ENCODE peak calls at places on chromosomes 12 and 14, in five cellular contexts. K is mesenchymal stem cell, G is H9, W is trophoblast cell, L is H1. X is an unnamed sample.

GRCh38 chr12:11716794-11717532 is 67.5 kb downstream of the ETV6 start:
- DNase-seq in K (peak), G (no peak), W (no peak), L (no peak), X (no peak)

GRCh38 chr14:68468437-68469207 is 324.2 kb downstream of the ZFP36L1 start:
- DNase-seq in K (peak), G (no peak), W (peak), L (no peak), X (no peak)

GRCh38 chr14:39138450-39138849 is 24.3 kb downstream of the GEMIN2 start:
- DNase-seq in K (no peak), G (no peak), W (no peak), L (no peak), X (no peak)

GRCh38 chr12:91990525-91990924 is 155.1 kb downstream of the BTG1 start:
- DNase-seq in K (no peak), G (no peak), W (no peak), L (no peak), X (no peak)

GRCh38 chr12:130026608-130027176 is 122.9 kb upstream of the TMEM132D start:
- DNase-seq in K (peak), G (peak), W (peak), L (no peak), X (no peak)

GRCh38 chr12:57236224-57236924 is 6.9 kb downstream of the SHMT2 start:
- DNase-seq in K (no peak), G (peak), W (no peak), L (no peak), X (no peak)

GRCh38 chr12:47636908-47637780 is 68.7 kb downstream of the RPAP3 start:
- DNase-seq in K (peak), G (peak), W (peak), L (peak), X (no peak)

GRCh38 chr14:104865631-104866441 is 768 bp downstream of the CEP170B start:
- DNase-seq in K (peak), G (peak), W (peak), L (no peak), X (no peak)

GRCh38 chr12:68675098-68675842 is 11.5 kb upstream of the NUP107 start:
- DNase-seq in K (peak), G (no peak), W (no peak), L (no peak), X (no peak)

GRCh38 chr14:67762051-67762450 is 54.3 kb downstream of the ZFYVE26 start:
- DNase-seq in K (no peak), G (no peak), W (no peak), L (no peak), X (no peak)

GRCh38 chr14:65069874-65070709 is 32.2 kb downstream of the MAX start:
- DNase-seq in K (no peak), G (no peak), W (peak), L (no peak), X (no peak)

GRCh38 chr12:80101126-80101525 is 1.8 kb downstream of the OTOGL start:
- DNase-seq in K (peak), G (no peak), W (no peak), L (no peak), X (no peak)

GRCh38 chr12:51763743-51764142 is 84.8 kb downstream of the FIGNL2 start:
- DNase-seq in K (no peak), G (no peak), W (no peak), L (no peak), X (no peak)

GRCh38 chr14:65472189-65472588 is 59.7 kb downstream of the FUT8 start:
- DNase-seq in K (no peak), G (peak), W (no peak), L (no peak), X (no peak)

GRCh38 chr14:99564903-99565259 is 39.1 kb downstream of the CCDC85C start:
- DNase-seq in K (no peak), G (no peak), W (no peak), L (no peak), X (no peak)

GRCh38 chr14:20553024-20553423 is 7.8 kb downstream of the RNASE9 start:
- DNase-seq in K (no peak), G (no peak), W (no peak), L (no peak), X (no peak)

GRCh38 chr14:20559461-20559904 is 1.4 kb downstream of the RNASE9 start:
- DNase-seq in K (no peak), G (no peak), W (no peak), L (peak), X (no peak)

GRCh38 chr14:20555845-20556244 is 5.0 kb downstream of the RNASE9 start:
- DNase-seq in K (no peak), G (no peak), W (no peak), L (no peak), X (no peak)

GRCh38 chr14:20557212-20557542 is 3.7 kb downstream of the RNASE9 start:
- DNase-seq in K (no peak), G (no peak), W (no peak), L (no peak), X (no peak)

DNA sequence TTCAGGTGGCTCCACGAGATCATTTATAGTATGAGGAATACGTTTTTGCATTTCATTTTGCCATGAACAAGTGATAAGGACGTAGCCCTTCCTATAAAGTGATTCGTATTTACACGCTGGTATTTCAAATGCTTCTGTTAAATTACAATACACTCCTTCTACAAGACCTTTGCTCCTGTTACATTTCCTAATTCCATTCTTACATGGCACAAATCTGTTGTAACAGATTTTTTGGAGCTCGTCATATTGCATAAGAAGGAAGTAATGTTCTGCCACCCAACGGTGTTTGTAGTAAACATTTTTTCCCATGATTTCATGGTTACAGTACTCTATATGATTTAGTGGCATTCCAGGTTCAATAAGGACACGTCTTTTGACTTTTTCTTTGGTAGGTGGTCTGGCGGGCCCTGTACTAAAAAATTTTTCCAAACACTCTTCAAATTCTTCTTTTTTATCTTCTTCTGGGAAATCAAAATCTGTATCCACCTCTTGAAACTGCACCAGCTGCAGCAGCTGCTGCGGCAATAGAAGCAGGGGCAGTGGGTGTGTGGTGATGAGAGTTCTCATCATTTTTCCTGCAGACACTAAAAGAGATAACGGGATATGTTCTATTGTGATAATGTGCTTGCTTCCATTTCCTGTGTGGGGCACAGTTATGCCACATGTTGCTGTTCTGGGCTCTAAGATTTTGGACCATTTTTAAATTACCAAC is 4.2 kb downstream of the RNASE9 start:
- DNase-seq in K (no peak), G (no peak), W (peak), L (no peak), X (no peak)
- H3K18ac ChIP-seq in K (no peak), G (no peak), W (no peak), L (no peak), X (no peak)

GRCh38 chr14:36817071-36817930 is 155.6 kb downstream of the PAX9 start:
- DNase-seq in K (no peak), G (no peak), W (no peak), L (no peak), X (no peak)
- H2BK12ac ChIP-seq in K (no peak), G (no peak), W (no peak), L (no peak), X (no peak)

DNA sequence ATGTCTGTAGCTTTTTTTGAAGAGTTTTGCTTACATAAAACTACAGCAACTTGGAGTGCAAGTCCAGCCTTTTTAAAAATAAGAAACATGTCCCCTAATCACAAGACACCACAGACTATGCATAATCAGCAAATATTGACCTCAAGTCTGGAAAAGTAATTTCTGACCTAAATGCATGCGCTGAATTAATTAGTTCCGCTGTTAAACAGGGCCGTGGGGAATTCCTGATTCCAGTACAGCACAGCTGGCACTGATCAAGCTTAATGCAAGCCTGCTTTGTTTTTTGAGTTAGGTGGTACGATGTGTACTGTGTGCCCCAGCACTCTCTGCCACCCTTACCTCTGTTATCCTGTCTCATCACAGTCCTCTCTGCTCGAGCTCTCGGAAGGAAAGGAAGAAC is 9.2 kb downstream of the MLH3 start:
- DNase-seq in K (peak), G (no peak), W (no peak), L (no peak), X (no peak)
- H3K18ac ChIP-seq in K (peak), G (no peak), W (no peak), L (no peak), X (no peak)

GRCh38 chr12:93456077-93456476 is 11.2 kb upstream of the MRPL42 start:
- DNase-seq in K (no peak), G (no peak), W (no peak), L (no peak), X (no peak)
- H2BK12ac ChIP-seq in K (no peak), G (no peak), W (no peak), L (no peak), X (no peak)

GRCh38 chr12:114685869-114686268 is 1.9 kb upstream of the TBX3 start:
- DNase-seq in K (no peak), G (peak), W (no peak), L (no peak), X (no peak)
- H3K18ac ChIP-seq in K (peak), G (no peak), W (peak), L (no peak), X (no peak)

GRCh38 chr12:9710584-9711375 is 22.1 kb downstream of the CLECL1 start:
- DNase-seq in K (no peak), G (no peak), W (peak), L (no peak), X (no peak)

GRCh38 chr12:9707864-9708808 is 24.8 kb downstream of the CLECL1 start:
- DNase-seq in K (peak), G (peak), W (peak), L (no peak), X (peak)

GRCh38 chr12:9707356-9707755 is 25.5 kb downstream of the CLECL1 start:
- DNase-seq in K (no peak), G (no peak), W (no peak), L (no peak), X (no peak)

GRCh38 chr12:9708853-9709252 is 24.0 kb downstream of the CLECL1 start:
- DNase-seq in K (no peak), G (no peak), W (no peak), L (no peak), X (no peak)

GRCh38 chr12:9711664-9712063 is 21.2 kb downstream of the CLECL1 start:
- DNase-seq in K (peak), G (no peak), W (peak), L (no peak), X (no peak)
- H2BK12ac ChIP-seq in K (no peak), G (no peak), W (no peak), L (no peak), X (no peak)

DNA sequence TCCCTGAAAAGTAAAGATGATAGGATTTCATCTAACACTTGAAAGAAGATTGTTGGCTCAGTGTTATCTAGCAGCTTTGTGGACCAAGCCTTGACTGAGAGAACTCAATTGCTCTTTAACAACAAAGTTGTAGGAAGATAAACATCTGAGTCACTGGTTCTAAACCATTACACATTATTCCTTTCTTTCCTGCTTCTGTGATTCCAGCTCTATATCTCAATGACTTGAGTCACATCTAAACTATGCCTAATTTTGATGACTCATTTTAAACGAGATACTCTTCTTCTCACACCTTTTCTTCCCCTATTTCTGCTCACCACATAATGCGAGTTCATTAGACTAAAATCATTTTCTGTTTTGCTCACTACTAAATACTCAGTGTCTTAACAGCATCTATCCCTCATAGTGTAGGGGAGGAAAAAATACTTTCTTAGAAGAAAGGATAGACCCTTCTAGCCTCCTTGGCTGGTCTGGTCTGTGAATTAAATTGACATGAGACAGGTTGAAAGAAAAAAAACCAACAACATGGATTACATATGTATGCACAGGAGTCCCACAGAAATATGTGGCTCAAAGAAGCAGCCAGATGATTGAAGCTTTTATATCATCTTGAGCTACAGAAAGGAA is 201.4 kb downstream of the C12orf50 start:
- DNase-seq in K (peak), G (no peak), W (peak), L (no peak), X (no peak)
- H3K18ac ChIP-seq in K (no peak), G (no peak), W (no peak), L (no peak), X (no peak)

DNA sequence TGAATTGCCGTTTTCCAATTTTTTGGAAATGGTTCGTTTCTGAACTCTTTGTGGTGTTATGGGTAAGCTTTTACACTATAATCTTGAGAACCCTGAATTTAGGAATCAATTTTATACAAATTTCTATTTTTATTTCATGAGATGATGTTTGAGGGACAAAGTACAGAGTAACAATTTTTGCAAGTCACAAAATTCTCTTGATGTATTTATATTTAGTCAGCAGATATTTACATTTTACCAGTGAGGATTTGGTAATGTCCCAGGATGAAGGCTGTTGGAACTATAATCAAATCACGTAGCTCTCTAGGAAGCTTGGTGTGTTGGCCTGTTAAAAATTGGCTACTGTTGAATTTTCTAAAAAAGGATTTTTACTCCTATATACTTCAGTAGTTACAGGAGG is 24.2 kb downstream of the GPATCH2L start:
- DNase-seq in K (no peak), G (no peak), W (no peak), L (no peak), X (no peak)
- H2BK12ac ChIP-seq in K (no peak), G (no peak), W (no peak), L (no peak), X (no peak)

GRCh38 chr14:96040836-96041371 is 1.7 kb downstream of the C14orf132 start:
- DNase-seq in K (peak), G (no peak), W (no peak), L (no peak), X (no peak)

GRCh38 chr14:96038558-96038919 is 623 bp upstream of the C14orf132 start:
- DNase-seq in K (no peak), G (no peak), W (no peak), L (no peak), X (no peak)

GRCh38 chr14:96037891-96038557 is 1.1 kb upstream of the C14orf132 start:
- DNase-seq in K (peak), G (peak), W (no peak), L (no peak), X (no peak)

GRCh38 chr14:96038920-96039632 is at the start of gene C14orf132:
- DNase-seq in K (peak), G (peak), W (peak), L (no peak), X (no peak)

DNA sequence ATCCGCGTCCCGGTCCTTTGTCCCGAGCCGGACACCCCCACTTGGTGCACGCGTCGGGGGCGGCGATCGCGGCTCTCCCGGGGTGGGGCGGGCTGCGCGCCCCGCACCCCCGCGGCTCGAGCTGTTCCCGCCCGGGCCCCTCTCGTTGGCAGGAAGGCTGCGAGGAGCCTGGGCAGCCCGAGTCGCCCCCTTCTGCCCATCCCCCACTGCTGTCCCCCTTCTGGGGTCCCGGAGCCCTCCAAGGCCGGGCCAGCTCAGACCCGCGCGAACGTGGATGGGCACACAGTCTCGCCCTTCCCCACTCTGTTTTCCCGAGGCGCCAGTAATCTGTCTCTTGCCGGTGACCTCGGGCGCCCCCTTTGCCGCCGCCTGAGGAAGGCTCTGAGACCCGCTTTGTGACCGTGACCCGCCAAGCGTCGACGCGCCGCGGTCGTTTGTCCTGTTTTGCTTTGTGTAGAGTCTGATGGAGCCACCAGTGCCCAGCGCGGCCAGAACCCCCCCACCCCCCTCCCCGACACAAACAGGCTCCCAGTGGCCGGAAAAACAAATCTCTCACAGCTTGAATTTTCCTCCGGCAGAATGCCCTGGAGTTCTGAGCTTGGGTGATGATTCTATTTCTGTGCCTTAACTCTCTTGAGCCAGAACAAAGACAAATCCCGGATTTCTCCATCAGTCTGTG is 610 bp downstream of the C14orf132 start:
- DNase-seq in K (peak), G (peak), W (no peak), L (no peak), X (peak)
- H3K18ac ChIP-seq in K (peak), G (peak), W (peak), L (peak), X (peak)

DNA sequence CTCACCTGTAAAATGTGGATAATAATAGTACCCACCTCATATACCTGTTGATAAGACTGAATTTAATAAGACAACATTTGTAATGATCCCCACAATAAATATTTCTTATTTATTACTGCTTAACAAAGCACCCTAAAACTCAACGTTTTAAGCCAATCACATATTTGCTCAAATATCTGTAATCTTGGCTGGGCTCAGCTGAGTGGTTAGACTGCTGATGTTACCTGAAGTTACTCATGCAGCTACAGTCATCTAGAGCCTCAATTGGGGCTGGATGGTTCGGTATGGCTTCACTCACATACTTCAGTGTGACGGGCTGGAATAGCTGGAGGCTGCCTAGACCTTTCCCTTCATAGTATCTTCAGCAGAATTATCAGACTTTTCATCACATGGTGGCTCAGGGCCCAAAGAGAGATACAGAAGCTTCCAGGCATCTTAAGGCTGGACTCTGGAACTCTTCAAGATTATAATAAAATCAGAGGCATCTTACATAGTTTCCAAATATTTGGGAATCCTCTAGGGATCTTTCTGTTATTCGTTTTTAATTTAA is 4.3 kb upstream of the OR5AU1 start:
- DNase-seq in K (no peak), G (no peak), W (peak), L (no peak), X (no peak)
- H2BK12ac ChIP-seq in K (no peak), G (no peak), W (no peak), L (no peak), X (no peak)

X was measured in neuronal stem cell.